ENCODE peak calls at places on chromosomes 11 and 22, in nine cellular contexts. I, W, T, O, N, F, V, P and L are unnamed samples.

GRCh38 chr11:19827399-19828135 is 114.9 kb downstream of the NAV2 start:
- DNase-seq in I (no peak), W (no peak), T (no peak), O (no peak), N (no peak), F (no peak), V (peak; percentile 43), P (no peak), L (no peak)

GRCh38 chr22:46604306-46604690 is 15.9 kb upstream of the GRAMD4 start:
- DNase-seq in I (no peak), W (peak; percentile 54), T (no peak), O (peak; percentile 12), N (no peak), F (peak; percentile 33), V (no peak), P (no peak), L (no peak)

GRCh38 chr11:100445231-100445735 is 241.8 kb upstream of the ARHGAP42 start:
- DNase-seq in I (no peak), W (no peak), T (no peak), O (no peak), N (no peak), F (no peak), V (no peak), P (no peak), L (no peak)

GRCh38 chr11:29159552-29160465 is 857.0 kb downstream of the KCNA4 start:
- DNase-seq in I (no peak), W (peak; percentile 31), T (no peak), O (peak; percentile 90), N (peak; percentile 56), F (no peak), V (peak; percentile 78), P (no peak), L (peak; percentile 16)

GRCh38 chr11:15212876-15213275 is 98.2 kb downstream of the INSC start:
- DNase-seq in I (no peak), W (no peak), T (no peak), O (no peak), N (no peak), F (no peak), V (no peak), P (no peak), L (no peak)

GRCh38 chr22:46971141-46971775 is 208.8 kb downstream of the TBC1D22A start:
- DNase-seq in I (peak; percentile 69), W (no peak), T (no peak), O (peak; percentile 83), N (no peak), F (peak; percentile 12), V (no peak), P (no peak), L (peak; percentile 60)

GRCh38 chr22:21067901-21068680 is 22.3 kb downstream of the LRRC74B start:
- DNase-seq in I (no peak), W (no peak), T (no peak), O (no peak), N (no peak), F (no peak), V (no peak), P (no peak), L (no peak)

GRCh38 chr11:7077101-7077500 is 11.7 kb upstream of the RBMXL2 start:
- DNase-seq in I (no peak), W (no peak), T (no peak), O (no peak), N (peak; percentile 83), F (no peak), V (no peak), P (no peak), L (no peak)

GRCh38 chr11:112366777-112367176 is 106.1 kb upstream of the PLET1 start:
- DNase-seq in I (no peak), W (no peak), T (no peak), O (peak; percentile 80), N (no peak), F (no peak), V (no peak), P (no peak), L (no peak)

GRCh38 chr22:31753005-31753633 is 700 bp upstream of the DEPDC5 start:
- DNase-seq in I (peak; percentile 67), W (peak; percentile 18), T (peak; percentile 28), O (no peak), N (peak; percentile 76), F (peak; percentile 9), V (peak; percentile 5), P (peak; percentile 81), L (peak; percentile 62)

GRCh38 chr11:15696069-15696468 is 581.3 kb downstream of the INSC start:
- DNase-seq in I (no peak), W (no peak), T (no peak), O (no peak), N (no peak), F (no peak), V (no peak), P (no peak), L (no peak)

GRCh38 chr22:46007003-46007847 is 30.3 kb upstream of the WNT7B start:
- DNase-seq in I (peak; percentile 81), W (peak; percentile 45), T (peak; percentile 82), O (peak; percentile 72), N (no peak), F (no peak), V (peak; percentile 66), P (peak; percentile 88), L (peak; percentile 78)

GRCh38 chr11:796565-797299 is 1.3 kb downstream of the SLC25A22 start:
- DNase-seq in I (no peak), W (peak; percentile 37), T (no peak), O (no peak), N (no peak), F (no peak), V (no peak), P (no peak), L (no peak)
- TF ChIP-seq POLR2A in I (no peak), W (no peak), T (no peak), O (peak; percentile 25), N (no peak), F (no peak), V (no peak), P (no peak), L (peak; percentile 37)

GRCh38 chr11:43010042-43010441 is 301.8 kb upstream of the API5 start:
- DNase-seq in I (no peak), W (no peak), T (no peak), O (no peak), N (no peak), F (no peak), V (no peak), P (no peak), L (no peak)

GRCh38 chr11:43012606-43013005 is 299.2 kb upstream of the API5 start:
- DNase-seq in I (no peak), W (no peak), T (no peak), O (no peak), N (no peak), F (no peak), V (no peak), P (no peak), L (no peak)
- H3K4me3 ChIP-seq in I (no peak overlapping the region), W (no peak overlapping the region), T (no peak overlapping the region), O (no peak overlapping the region), N (no peak overlapping the region), F (no peak overlapping the region), V (no peak overlapping the region), P (no peak overlapping the region), L (no peak overlapping the region)

GRCh38 chr11:96265972-96266371 is 77.0 kb downstream of the MAML2 start:
- DNase-seq in I (no peak), W (no peak), T (no peak), O (no peak), N (no peak), F (no peak), V (no peak), P (no peak), L (no peak)

GRCh38 chr11:96264364-96264763 is 78.6 kb downstream of the MAML2 start:
- DNase-seq in I (no peak), W (no peak), T (no peak), O (no peak), N (no peak), F (no peak), V (no peak), P (no peak), L (no peak)

GRCh38 chr11:96265236-96265737 is 77.7 kb downstream of the MAML2 start:
- DNase-seq in I (no peak), W (no peak), T (no peak), O (no peak), N (no peak), F (no peak), V (no peak), P (no peak), L (no peak)

GRCh38 chr11:96260526-96260925 is 82.5 kb downstream of the MAML2 start:
- DNase-seq in I (no peak), W (no peak), T (no peak), O (peak; percentile 39), N (no peak), F (no peak), V (no peak), P (no peak), L (no peak)

DNA sequence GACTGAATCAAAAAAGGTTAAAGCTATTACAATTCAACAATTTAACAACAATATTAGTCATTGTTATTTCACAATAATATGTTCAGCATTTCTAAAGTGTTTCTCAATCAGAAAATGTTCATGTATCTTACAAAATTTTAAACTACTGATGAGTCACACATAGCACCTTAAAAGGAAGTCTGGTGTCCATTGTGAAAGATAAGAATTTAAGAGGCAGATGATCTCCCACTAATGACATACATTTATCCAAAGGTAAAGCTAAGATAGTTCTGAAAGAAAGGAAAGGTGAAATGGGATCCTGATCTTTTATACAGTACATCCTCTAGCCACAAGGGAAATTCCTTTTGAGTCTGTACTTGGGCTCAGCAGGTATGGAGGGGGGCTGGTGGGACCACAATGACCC is 79.6 kb downstream of the MAML2 start:
- DNase-seq in I (no peak), W (no peak), T (no peak), O (peak; percentile 89), N (no peak), F (no peak), V (peak; percentile 37), P (no peak), L (no peak)
- TF ChIP-seq CTCF in I (no peak), W (no peak), T (no peak), O (no peak), N (no peak), F (no peak), V (no peak), P (no peak), L (no peak)

GRCh38 chr11:47642099-47642855 is at the start of gene MTCH2:
- DNase-seq in I (peak; percentile 97), W (peak; percentile 97), T (peak; percentile 96), O (peak; percentile 97), N (peak; percentile 95), F (peak; percentile 88), V (peak; percentile 98), P (peak; percentile 97), L (peak; percentile 96)
- TF ChIP-seq POLR2A in I (no peak), W (peak; percentile 83), T (peak; percentile 50), O (peak; percentile 95), N (peak; percentile 88), F (peak; percentile 18), V (peak; percentile 98), P (peak; percentile 72), L (peak; percentile 64)

DNA sequence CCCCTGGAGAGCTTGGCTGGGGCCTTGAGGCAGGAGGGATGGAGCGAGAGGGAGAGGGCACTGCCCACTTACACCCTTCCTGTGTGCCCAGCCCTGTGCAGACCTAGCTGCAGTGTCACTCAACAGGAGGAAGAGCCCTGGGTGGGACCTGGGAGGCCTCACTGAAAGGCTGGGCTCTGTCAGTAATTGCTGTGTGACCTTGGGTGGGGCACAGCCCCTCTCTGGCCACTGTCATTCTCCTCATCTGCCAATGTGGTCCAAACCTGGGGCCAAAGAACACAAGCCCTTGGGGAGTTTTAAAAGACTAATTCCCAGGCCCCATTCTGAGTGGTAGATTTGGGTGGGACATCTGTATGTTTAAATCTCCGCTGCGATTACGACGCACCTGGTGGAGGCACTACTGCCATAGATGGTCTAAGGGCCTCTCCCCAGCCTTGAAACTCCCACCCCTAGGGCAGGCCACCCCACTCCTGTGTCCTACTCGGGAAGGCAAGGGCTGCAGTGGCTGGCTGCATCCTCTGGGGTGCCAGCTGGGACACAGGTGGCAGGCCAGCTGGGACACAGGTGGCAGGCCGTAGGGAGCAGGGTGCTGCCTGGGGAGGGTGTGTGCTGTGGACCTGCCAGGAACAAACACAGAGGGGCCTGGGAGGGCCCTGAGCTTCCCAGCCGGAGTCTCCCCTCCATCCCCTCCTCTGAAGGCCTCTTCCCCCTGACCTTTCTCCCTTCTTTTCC is 12.3 kb upstream of the SOX10 start:
- DNase-seq in I (no peak), W (no peak), T (no peak), O (no peak), N (no peak), F (no peak), V (no peak), P (no peak), L (no peak)
- H3K4me3 ChIP-seq in I (no peak overlapping the region), W (no peak overlapping the region), T (no peak overlapping the region), O (no peak overlapping the region), N (no peak overlapping the region), F (no peak overlapping the region), V (no peak overlapping the region), P (no peak overlapping the region), L (no peak overlapping the region)